ENCODE peak calls at places on chromosomes 3 and 15, in seven cellular contexts. U is fibroblast of mammary gland, O is heart right ventricle, S is omental fat pad, V is nephron progenitor cell, D is fibroblast of pulmonary artery, F is thyroid gland. T is an unnamed sample.

GRCh38 chr3:110789315-110789714 is 282.3 kb upstream of the NECTIN3 start:
- DNase-seq in F (no peak), S (no peak), D (peak), U (peak), O (no peak), V (no peak), T (no peak)

GRCh38 chr15:31326729-31327673 is at the start of gene KLF13:
- DNase-seq in V (peak), S (no peak), O (peak), F (peak), D (peak), U (peak), T (no peak)

GRCh38 chr3:52399131-52399530 is 45.8 kb downstream of the SEMA3G start:
- DNase-seq in U (no peak), S (no peak), F (no peak), O (no peak), D (no peak), V (no peak), T (no peak)

GRCh38 chr3:57752307-57752706 is 3.8 kb upstream of the SLMAP start:
- DNase-seq in S (no peak), F (no peak), D (peak), O (no peak), V (no peak), U (no peak), T (no peak)

GRCh38 chr15:99017322-99017701 is 9.7 kb upstream of the PGPEP1L start:
- DNase-seq in S (no peak), F (no peak), D (no peak), V (no peak), O (no peak), U (no peak), T (no peak)

GRCh38 chr3:102530443-102531195 is 95.8 kb downstream of the ZPLD1 start:
- DNase-seq in D (peak), F (no peak), S (no peak), V (no peak), U (peak), O (no peak), T (no peak)

GRCh38 chr15:31336943-31337295 is 10.3 kb downstream of the KLF13 start:
- DNase-seq in D (no peak), O (no peak), F (peak), U (no peak), V (no peak), S (no peak), T (no peak)

GRCh38 chr15:101307048-101307896 is 12.2 kb upstream of the SNRPA1 start:
- DNase-seq in S (no peak), F (no peak), D (no peak), V (no peak), U (no peak), O (no peak), T (peak)

GRCh38 chr15:41367418-41367817 is 34.7 kb downstream of the NUSAP1 start:
- DNase-seq in D (no peak), V (no peak), S (no peak), F (no peak), O (no peak), U (no peak), T (no peak)

GRCh38 chr15:71706461-71707229 is 103.7 kb upstream of the NR2E3 start:
- DNase-seq in O (no peak), F (no peak), S (no peak), V (no peak), U (no peak), D (no peak), T (no peak)

GRCh38 chr3:10196389-10197052 is 31.8 kb downstream of the IRAK2 start:
- DNase-seq in O (peak), S (no peak), U (peak), F (no peak), V (no peak), D (peak), T (no peak)

GRCh38 chr15:26295331-26295730 is 432.2 kb upstream of the ATP10A start:
- DNase-seq in S (no peak), O (no peak), V (no peak), U (no peak), F (no peak), D (no peak), T (no peak)

DNA sequence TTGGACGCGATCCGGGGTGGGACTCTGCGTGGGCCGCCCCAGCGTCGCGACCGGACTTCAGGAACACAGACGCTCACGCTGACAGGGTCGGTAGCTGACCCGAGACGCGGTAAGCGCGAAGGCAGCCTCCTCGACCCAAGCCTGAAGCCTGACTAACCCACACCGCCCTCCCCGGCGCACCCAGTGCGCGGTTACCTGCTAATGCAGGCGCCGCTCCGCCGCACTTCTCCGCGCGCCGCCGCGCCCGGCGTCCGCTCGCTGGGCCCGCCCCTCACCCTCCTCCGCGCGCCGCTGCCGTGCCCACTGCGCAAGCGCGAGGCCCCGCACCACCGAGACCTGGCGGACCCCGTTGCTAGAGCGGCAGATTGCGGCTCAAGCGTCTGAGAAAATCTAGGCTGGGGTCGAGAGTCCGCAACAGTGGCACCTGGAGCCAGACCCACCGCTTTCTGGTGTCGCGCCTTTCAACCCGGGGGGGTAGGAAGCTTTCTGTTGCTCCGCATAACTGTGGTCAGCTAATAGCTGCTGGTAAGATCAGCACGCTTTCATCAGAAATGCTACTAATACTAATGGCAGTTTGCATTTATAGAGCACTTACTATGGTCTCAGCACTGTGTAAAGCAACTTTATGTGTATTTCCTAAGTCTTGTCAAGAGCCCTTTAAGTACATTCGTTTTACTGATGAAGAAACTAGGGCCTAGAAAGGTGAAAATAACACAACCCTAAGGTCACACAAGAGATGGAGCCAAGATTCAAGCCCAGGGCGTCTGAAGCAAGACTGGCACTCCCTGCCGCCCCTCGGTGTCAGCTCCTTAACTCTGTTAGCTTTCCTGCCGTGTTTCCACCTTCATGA is at the start of gene TBCCD1:
- DNase-seq in O (peak), S (peak), D (peak), F (peak), V (peak), U (peak), T (peak)
- TF ChIP-seq CTCF in O (no peak), S (no peak), D (no peak), F (no peak), V (no peak), U (no peak), T (no peak)

GRCh38 chr3:149330609-149331008 is 2.8 kb downstream of the TM4SF18 start:
- DNase-seq in V (no peak), U (peak), F (no peak), D (no peak), S (no peak), O (no peak), T (no peak)
- TF ChIP-seq CTCF in V (no peak), U (no peak), F (no peak), D (no peak), S (no peak), O (no peak), T (no peak)

GRCh38 chr3:149739396-149739795 is 12.9 kb downstream of the COMMD2 start:
- DNase-seq in F (no peak), V (no peak), O (no peak), D (no peak), U (no peak), S (no peak), T (no peak)
- TF ChIP-seq CTCF in F (no peak), V (no peak), O (no peak), D (no peak), U (no peak), S (no peak), T (no peak)

GRCh38 chr15:88992912-88993376 is 79.8 kb upstream of the MFGE8 start:
- DNase-seq in D (no peak), F (no peak), V (no peak), U (no peak), S (no peak), O (no peak), T (no peak)
- TF ChIP-seq CTCF in D (no peak), F (no peak), V (no peak), U (no peak), S (no peak), O (no peak), T (no peak)

DNA sequence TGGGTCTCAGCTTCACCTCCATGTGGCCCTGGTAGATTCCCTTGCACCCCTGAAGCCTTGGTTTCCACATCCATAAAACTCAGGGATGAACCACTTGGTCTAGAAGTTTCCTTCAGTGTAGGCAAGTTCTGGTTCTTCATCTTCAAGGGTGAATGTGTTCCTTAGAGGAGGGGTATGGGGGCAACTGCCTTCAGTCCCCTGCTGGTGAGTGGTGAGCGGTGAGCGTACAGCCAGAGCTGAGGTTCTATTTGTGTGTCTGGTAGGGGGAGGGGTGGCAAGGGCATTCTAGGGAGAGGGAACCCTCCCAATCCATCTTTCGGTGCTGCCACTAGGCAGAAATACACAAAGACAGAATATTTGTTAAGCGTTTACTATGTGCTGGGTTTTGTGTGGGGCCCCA is 137.4 kb downstream of the FBLN2 start:
- DNase-seq in U (no peak), S (no peak), O (no peak), F (no peak), D (no peak), V (no peak), T (no peak)
- TF ChIP-seq CTCF in U (no peak), S (no peak), O (no peak), F (no peak), D (no peak), V (no peak), T (no peak)

GRCh38 chr3:23036728-23037127 is 166.4 kb upstream of the UBE2E2 start:
- DNase-seq in F (no peak), O (no peak), U (no peak), V (no peak), D (no peak), S (no peak), T (no peak)

GRCh38 chr3:23035927-23036640 is 167.0 kb upstream of the UBE2E2 start:
- DNase-seq in O (no peak), D (no peak), U (no peak), F (no peak), S (no peak), V (peak), T (no peak)
- TF ChIP-seq CTCF in O (no peak), D (no peak), U (no peak), F (no peak), S (no peak), V (no peak), T (no peak)

DNA sequence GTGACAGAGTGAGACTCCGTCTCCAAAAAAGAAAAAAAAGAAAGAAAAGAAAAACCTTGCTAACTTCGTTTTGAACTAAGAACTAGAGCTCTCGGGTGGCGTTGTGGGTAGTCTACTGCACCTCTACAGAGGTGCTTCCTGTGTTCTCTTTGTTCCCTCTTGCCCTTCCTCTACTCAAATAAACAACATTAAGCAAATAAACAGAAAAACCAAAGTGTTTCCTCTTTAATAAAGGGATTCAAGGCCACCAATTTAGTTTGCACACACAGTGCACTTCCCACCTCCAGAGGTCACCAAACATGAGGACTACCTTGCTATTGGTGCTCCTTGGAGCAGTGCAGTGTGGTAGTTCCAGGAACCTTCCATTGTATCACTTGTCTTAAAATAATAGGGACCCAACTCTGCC is 354.2 kb upstream of the TBL1XR1 start:
- DNase-seq in U (no peak), D (no peak), O (no peak), S (no peak), V (no peak), F (no peak), T (no peak)
- TF ChIP-seq CTCF in U (no peak), D (no peak), O (no peak), S (no peak), V (no peak), F (no peak), T (no peak)

DNA sequence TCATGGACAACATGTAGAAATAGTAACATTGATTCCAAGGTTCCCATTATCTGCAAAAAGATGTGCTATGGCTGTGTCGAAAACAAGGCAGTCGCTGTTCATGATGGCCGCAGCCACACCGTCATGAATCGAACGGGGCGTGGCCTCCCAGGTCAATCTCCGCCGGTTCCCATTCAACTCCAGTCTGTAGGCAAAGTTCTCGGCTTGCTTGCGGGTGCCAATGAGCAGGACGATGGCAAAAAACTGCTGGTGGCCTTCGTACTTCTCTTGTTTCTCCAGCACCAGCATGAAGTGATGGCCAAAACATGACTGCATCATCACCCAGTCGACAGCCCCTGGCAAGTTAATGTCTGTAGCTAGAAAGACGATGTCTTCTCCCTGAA is 20.8 kb downstream of the SIAH2 start:
- DNase-seq in F (no peak), U (no peak), S (no peak), V (no peak), O (no peak), D (no peak), T (no peak)
- TF ChIP-seq CTCF in F (no peak), U (no peak), S (no peak), V (no peak), O (no peak), D (no peak), T (no peak)